ENCODE peak calls at places on chromosomes 5 and 9, in ten cellular contexts. R, P, C, S, G, E, N, K, F and I are unnamed samples.

GRCh38 chr5:77300457-77300856 is 90.0 kb downstream of the PDE8B start:
- DNase-seq in R (no peak), P (no peak), C (no peak), S (no peak), G (no peak), E (no peak), N (no peak), K (no peak), F (no peak), I (no peak)

GRCh38 chr9:4638968-4639367 is 23.1 kb upstream of the PLPP6 start:
- DNase-seq in R (no peak), P (no peak), C (no peak), S (no peak), G (no peak), E (no peak), N (no peak), K (no peak), F (no peak), I (no peak)

GRCh38 chr5:158619083-158619788 is 480.5 kb downstream of the EBF1 start:
- DNase-seq in R (no peak), P (no peak), C (no peak), S (no peak), G (no peak), E (no peak), N (no peak), K (no peak), F (no peak), I (no peak)

GRCh38 chr5:6399978-6400910 is 21.9 kb upstream of the MED10 start:
- DNase-seq in R (no peak), P (peak; percentile 29), C (peak; percentile 84), S (no peak), G (no peak), E (peak; percentile 47), N (no peak), K (no peak), F (no peak), I (no peak)

GRCh38 chr5:150672237-150672883 is 11.3 kb downstream of the MYOZ3 start:
- DNase-seq in R (peak; percentile 26), P (peak; percentile 92), C (peak; percentile 90), S (peak; percentile 83), G (peak; percentile 59), E (peak; percentile 35), N (peak; percentile 64), K (peak; percentile 60), F (peak; percentile 38), I (peak; percentile 47)

GRCh38 chr9:88270398-88270797 is 117.8 kb upstream of the SPIN1 start:
- DNase-seq in R (no peak), P (no peak), C (no peak), S (no peak), G (no peak), E (no peak), N (no peak), K (no peak), F (no peak), I (no peak)

GRCh38 chr9:70142101-70142500 is 98.5 kb downstream of the MAMDC2 start:
- DNase-seq in R (no peak), P (no peak), C (no peak), S (no peak), G (no peak), E (no peak), N (no peak), K (no peak), F (no peak), I (no peak)

GRCh38 chr9:125894566-125894965 is 147.4 kb downstream of the PBX3 start:
- DNase-seq in R (no peak), P (no peak), C (no peak), S (no peak), G (no peak), E (no peak), N (no peak), K (no peak), F (no peak), I (no peak)

GRCh38 chr9:120348951-120349429 is 231.0 kb downstream of the CDK5RAP2 start:
- DNase-seq in R (peak; percentile 19), P (peak; percentile 88), C (peak; percentile 80), S (no peak), G (no peak), E (peak; percentile 79), N (peak; percentile 69), K (no peak), F (peak; percentile 17), I (peak; percentile 39)

GRCh38 chr9:18382243-18382642 is 91.7 kb upstream of the ADAMTSL1 start:
- DNase-seq in R (no peak), P (no peak), C (no peak), S (no peak), G (no peak), E (peak; percentile 71), N (no peak), K (no peak), F (no peak), I (peak; percentile 54)

GRCh38 chr9:16628421-16628820 is 242.0 kb downstream of the BNC2 start:
- DNase-seq in R (no peak), P (no peak), C (no peak), S (no peak), G (no peak), E (peak; percentile 63), N (no peak), K (no peak), F (no peak), I (no peak)

GRCh38 chr9:87888501-87888900 is 5.8 kb downstream of the SPATA31E1 start:
- DNase-seq in R (no peak), P (no peak), C (peak; percentile 47), S (no peak), G (no peak), E (no peak), N (no peak), K (no peak), F (no peak), I (no peak)

GRCh38 chr5:33170414-33170813 is 270.4 kb upstream of the TARS1 start:
- DNase-seq in R (no peak), P (no peak), C (no peak), S (no peak), G (no peak), E (peak; percentile 13), N (no peak), K (no peak), F (no peak), I (no peak)

GRCh38 chr5:137689306-137689705 is 46.6 kb downstream of the KLHL3 start:
- DNase-seq in R (no peak), P (no peak), C (no peak), S (no peak), G (no peak), E (no peak), N (no peak), K (no peak), F (no peak), I (no peak)

GRCh38 chr9:16136961-16137360 is 584.1 kb downstream of the CCDC171 start:
- DNase-seq in R (no peak), P (no peak), C (no peak), S (no peak), G (peak; percentile 67), E (peak; percentile 71), N (no peak), K (no peak), F (no peak), I (no peak)

GRCh38 chr5:169265888-169266287 is 35.1 kb downstream of the SLIT3 start:
- DNase-seq in R (no peak), P (no peak), C (no peak), S (no peak), G (no peak), E (no peak), N (no peak), K (no peak), F (no peak), I (peak; percentile 24)

GRCh38 chr5:147782053-147783028 is at the start of gene JAKMIP2:
- DNase-seq in R (peak; percentile 87), P (peak; percentile 100), C (peak; percentile 100), S (peak; percentile 91), G (peak; percentile 45), E (peak; percentile 76), N (peak; percentile 95), K (peak; percentile 80), F (peak; percentile 52), I (no peak)

GRCh38 chr5:155091063-155091648 is 77.6 kb downstream of the KIF4B start:
- DNase-seq in R (no peak), P (no peak), C (no peak), S (no peak), G (no peak), E (peak; percentile 76), N (no peak), K (no peak), F (no peak), I (no peak)

GRCh38 chr9:120464176-120464575 is 115.8 kb downstream of the CDK5RAP2 start:
- DNase-seq in R (no peak), P (no peak), C (no peak), S (no peak), G (no peak), E (no peak), N (no peak), K (no peak), F (no peak), I (no peak)

GRCh38 chr9:78605029-78605930 is 308.4 kb downstream of the PSAT1 start:
- DNase-seq in R (no peak), P (no peak), C (peak; percentile 85), S (no peak), G (no peak), E (peak; percentile 45), N (no peak), K (no peak), F (no peak), I (peak; percentile 53)

GRCh38 chr5:38045446-38045845 is 205.6 kb upstream of the GDNF start:
- DNase-seq in R (no peak), P (no peak), C (no peak), S (no peak), G (no peak), E (no peak), N (no peak), K (no peak), F (no peak), I (no peak)

GRCh38 chr5:15074651-15075050 is 203.1 kb upstream of the ANKH start:
- DNase-seq in R (no peak), P (no peak), C (no peak), S (no peak), G (no peak), E (no peak), N (no peak), K (no peak), F (no peak), I (no peak)

GRCh38 chr9:93586290-93587057 is 10.1 kb downstream of the PHF2 start:
- DNase-seq in R (no peak), P (peak; percentile 24), C (peak; percentile 49), S (no peak), G (no peak), E (no peak), N (no peak), K (peak; percentile 40), F (no peak), I (no peak)